ENCODE peak calls at places on chromosome 19, in six cellular contexts. N is AG20443; E is HS-5; H is activated CD4-positive, alpha-beta T cell treated with anti-CD3 and anti-CD28 coated beads for 36 hours; U is stimulated activated CD8-positive, alpha-beta memory T cell treated with anti-CD3 and anti-CD28 coated beads, Interleukin-7, amount 100 ng/mL, for 1 hour; K is activated naive CD4-positive, alpha-beta T cell treated with anti-CD3 and anti-CD28 coated beads, Interleukin-2, amount 10 ng/mL, durations not matched to agents 7 days and 5 days. I is an unnamed sample.

GRCh38 chr19:28727133-28727834 is 485.7 kb downstream of the UQCRFS1 start:
- DNase-seq in U (no peak), K (peak), E (no peak), N (peak), H (peak), I (no peak)

GRCh38 chr19:31054430-31054829 is 294.8 kb downstream of the TSHZ3 start:
- DNase-seq in E (peak), K (peak), N (peak), H (peak), U (no peak), I (no peak)

GRCh38 chr19:44260695-44261446 is 1.2 kb downstream of the ZNF233 start:
- DNase-seq in U (no peak), E (no peak), N (no peak), H (no peak), K (no peak), I (no peak)

GRCh38 chr19:17522988-17523872 is 11.8 kb downstream of the PGLS start:
- DNase-seq in N (no peak), H (peak), U (peak), K (peak), E (no peak), I (no peak)

GRCh38 chr19:55147408-55148251 is 1.4 kb downstream of the TNNT1 start:
- DNase-seq in E (no peak), N (no peak), U (no peak), H (no peak), K (no peak), I (no peak)

GRCh38 chr19:18924684-18925213 is 5.2 kb downstream of the DDX49 start:
- DNase-seq in H (no peak), E (no peak), N (no peak), U (no peak), K (no peak), I (no peak)

GRCh38 chr19:3115916-3116602 is 19.8 kb upstream of the GNA15 start:
- DNase-seq in K (no peak), E (no peak), U (no peak), H (no peak), N (no peak), I (no peak)

GRCh38 chr19:10761443-10762242 is 43.8 kb downstream of the DNM2 start:
- DNase-seq in E (no peak), U (no peak), K (no peak), N (no peak), H (no peak), I (no peak)

GRCh38 chr19:32818536-32818935 is 51.0 kb downstream of the SLC7A9 start:
- DNase-seq in H (no peak), E (no peak), K (no peak), U (no peak), N (no peak), I (no peak)

GRCh38 chr19:15291089-15291488 is 41.2 kb downstream of the BRD4 start:
- DNase-seq in N (no peak), K (no peak), U (no peak), E (no peak), H (no peak), I (no peak)

GRCh38 chr19:12042893-12043292 is 7.4 kb upstream of the ZNF433 start:
- DNase-seq in H (no peak), K (no peak), U (no peak), E (no peak), N (no peak), I (no peak)

GRCh38 chr19:49570997-49571676 is 9.2 kb downstream of the NOSIP start:
- DNase-seq in U (no peak), H (peak), K (peak), E (no peak), N (no peak), I (no peak)

GRCh38 chr19:49911381-49912145 is 14.9 kb upstream of the IL4I1 start:
- DNase-seq in N (no peak), E (no peak), H (peak), U (no peak), K (no peak), I (no peak)

GRCh38 chr19:49422407-49423277 is 599 bp downstream of the PTH2 start:
- DNase-seq in H (peak), N (peak), E (no peak), K (peak), U (no peak), I (no peak)

GRCh38 chr19:57263244-57263643 is 17.0 kb upstream of the ZNF460 start:
- DNase-seq in K (no peak), N (no peak), E (no peak), U (no peak), H (no peak), I (no peak)

GRCh38 chr19:45498411-45499195 is at the start of gene PPM1N:
- DNase-seq in H (peak), E (no peak), N (peak), K (peak), U (peak), I (no peak)

GRCh38 chr19:2577722-2578335 is 101.9 kb downstream of the GADD45B start:
- DNase-seq in H (no peak), U (no peak), K (no peak), E (no peak), N (no peak), I (no peak)

GRCh38 chr19:42140125-42140754 is 8.0 kb upstream of the POU2F2 start:
- DNase-seq in E (no peak), N (peak), H (peak), K (peak), U (no peak), I (no peak)

GRCh38 chr19:23547816-23548430 is 139.1 kb downstream of the ZNF675 start:
- DNase-seq in E (peak), U (no peak), K (no peak), H (no peak), N (no peak), I (no peak)

GRCh38 chr19:5926641-5927438 is 12.8 kb downstream of the CAPS start:
- DNase-seq in K (no peak), N (peak), U (no peak), E (no peak), H (no peak), I (no peak)

GRCh38 chr19:9934132-9934950 is 2.0 kb downstream of the OLFM2 start:
- DNase-seq in N (peak), H (peak), K (peak), E (no peak), U (peak), I (peak)

GRCh38 chr19:46155237-46155636 is 7.2 kb downstream of the IGFL2 start:
- DNase-seq in U (no peak), H (no peak), N (no peak), E (no peak), K (no peak), I (no peak)

GRCh38 chr19:12840091-12841079 is 2.1 kb downstream of the MAST1 start:
- DNase-seq in E (no peak), H (peak), K (peak), U (no peak), N (peak), I (no peak)

GRCh38 chr19:42343344-42344110 is 18.1 kb downstream of the MEGF8 start:
- DNase-seq in E (no peak), K (no peak), N (no peak), U (no peak), H (no peak), I (no peak)

GRCh38 chr19:58543826-58544590 is at the start of gene TRIM28:
- DNase-seq in E (peak), U (peak), N (peak), H (peak), K (peak), I (no peak)

GRCh38 chr19:11204943-11205349 is 7.6 kb upstream of the KANK2 start:
- DNase-seq in E (no peak), N (no peak), U (no peak), H (no peak), K (no peak), I (no peak)

GRCh38 chr19:39186391-39186790 is 10.4 kb upstream of the NCCRP1 start:
- DNase-seq in E (no peak), U (no peak), H (no peak), K (no peak), N (no peak), I (no peak)

GRCh38 chr19:10320602-10321416 is 5.0 kb upstream of the FDX2 start:
- DNase-seq in K (no peak), N (no peak), H (no peak), E (no peak), U (no peak), I (no peak)

GRCh38 chr19:41701401-41702075 is 6.9 kb upstream of the CEACAM5 start:
- DNase-seq in E (no peak), N (no peak), H (peak), K (peak), U (no peak), I (no peak)

GRCh38 chr19:49347835-49348234 is 12.6 kb downstream of the CD37 start:
- DNase-seq in U (no peak), N (peak), K (no peak), H (peak), E (no peak), I (peak)

GRCh38 chr19:50542825-50543428 is 25.3 kb downstream of the LRRC4B start:
- DNase-seq in N (no peak), E (no peak), U (no peak), H (no peak), K (no peak), I (no peak)

GRCh38 chr19:5913739-5914357 is at the start of gene CAPS:
- DNase-seq in K (no peak), N (peak), H (no peak), U (no peak), E (no peak), I (no peak)

GRCh38 chr19:10417598-10418280 is 2.6 kb upstream of the PDE4A start:
- DNase-seq in K (peak), U (no peak), H (no peak), E (no peak), N (no peak), I (no peak)

GRCh38 chr19:19115954-19116353 is 22.3 kb downstream of the TMEM161A start:
- DNase-seq in E (no peak), N (peak), H (peak), U (peak), K (peak), I (no peak)

GRCh38 chr19:48881741-48882657 is 9.8 kb downstream of the PPP1R15A start:
- DNase-seq in K (no peak), U (no peak), N (no peak), H (peak), E (no peak), I (no peak)

GRCh38 chr19:30711296-30711695 is 339.1 kb downstream of the ZNF536 start:
- DNase-seq in K (no peak), H (no peak), N (no peak), U (no peak), E (no peak), I (no peak)

GRCh38 chr19:50858896-50859295 is 4.2 kb downstream of the KLK3 start:
- DNase-seq in U (no peak), N (no peak), E (no peak), K (no peak), H (no peak), I (no peak)

GRCh38 chr19:3338541-3339181 is 27.7 kb upstream of the NFIC start:
- DNase-seq in K (peak), H (peak), E (no peak), U (no peak), N (no peak), I (no peak)

I was measured in SW 1271.